ENCODE peak calls at places on chromosomes 6 and 20, in five cellular contexts. O, T, X, W and F are unnamed samples.

GRCh38 chr6:137363805-137364138 is 130.4 kb downstream of the OLIG3 start:
- DNase-seq in O (no peak), T (no peak), X (peak; percentile 12), W (no peak), F (peak; percentile 64)

GRCh38 chr20:24364464-24364863 is 105.0 kb upstream of the SYNDIG1 start:
- DNase-seq in O (no peak), T (no peak), X (no peak), W (no peak), F (no peak)

GRCh38 chr20:21433329-21433890 is 36.1 kb upstream of the NKX2-4 start:
- DNase-seq in O (peak; percentile 4), T (no peak), X (no peak), W (no peak), F (no peak)

GRCh38 chr20:438581-439469 is 23.5 kb downstream of the TBC1D20 start:
- DNase-seq in O (no peak), T (no peak), X (peak; percentile 28), W (no peak), F (peak; percentile 91)

GRCh38 chr20:59149678-59150504 is 13.7 kb upstream of the ZNF831 start:
- DNase-seq in O (peak; percentile 28), T (no peak), X (peak; percentile 39), W (no peak), F (no peak)

GRCh38 chr6:87697581-87698552 is 4.2 kb downstream of the AKIRIN2 start:
- DNase-seq in O (peak; percentile 35), T (no peak), X (peak; percentile 60), W (peak; percentile 63), F (no peak)

GRCh38 chr20:63942250-63943006 is 13.8 kb downstream of the UCKL1 start:
- DNase-seq in O (no peak), T (no peak), X (peak; percentile 82), W (no peak), F (no peak)

GRCh38 chr6:158347335-158347734 is 35.1 kb downstream of the TULP4 start:
- DNase-seq in O (no peak), T (no peak), X (no peak), W (no peak), F (no peak)

GRCh38 chr6:97630592-97630991 is 347.6 kb upstream of the MMS22L start:
- DNase-seq in O (no peak), T (no peak), X (no peak), W (no peak), F (no peak)

GRCh38 chr6:52164319-52165094 is 21.7 kb upstream of the IL17A start:
- DNase-seq in O (no peak), T (no peak), X (no peak), W (no peak), F (no peak)

DNA sequence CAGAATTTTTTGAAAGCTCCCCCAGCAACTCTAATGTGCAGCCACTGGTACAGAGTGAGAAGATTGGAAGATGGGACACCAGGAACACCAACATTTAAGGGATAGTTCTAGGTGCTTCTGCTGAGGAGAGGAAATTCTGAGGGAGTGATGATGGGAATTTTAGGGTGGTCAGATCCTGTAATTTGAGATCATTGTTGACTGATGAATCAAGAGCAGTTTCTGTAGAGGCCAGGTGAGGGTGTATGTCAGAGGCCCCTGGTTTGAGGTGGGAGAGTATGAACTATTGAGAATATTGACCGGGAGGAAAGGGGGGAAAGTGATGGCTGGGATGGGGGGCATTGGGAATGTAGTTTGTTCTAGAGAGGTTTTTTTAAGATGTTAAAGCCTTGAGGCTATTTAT is 47.2 kb downstream of the PTPRA start:
- DNase-seq in O (no peak), T (no peak), X (no peak), W (no peak), F (no peak)
- TF ChIP-seq EZH2phosphoT487 in O (no peak), T (no peak), X (no peak), W (no peak), F (no peak)

GRCh38 chr20:46182801-46183200 is 64.7 kb downstream of the CD40 start:
- DNase-seq in O (no peak), T (no peak), X (no peak), W (no peak), F (no peak)
- TF ChIP-seq CTCF in O (no peak), T (no peak), X (no peak), W (no peak), F (no peak)

GRCh38 chr6:119112856-119113530 is 34.5 kb upstream of the FAM184A start:
- DNase-seq in O (no peak), T (no peak), X (no peak), W (peak; percentile 9), F (no peak)

GRCh38 chr6:119109654-119110325 is 31.3 kb upstream of the FAM184A start:
- DNase-seq in O (no peak), T (no peak), X (no peak), W (no peak), F (peak; percentile 21)

GRCh38 chr6:119105262-119105661 is 26.8 kb upstream of the FAM184A start:
- DNase-seq in O (no peak), T (no peak), X (no peak), W (no peak), F (no peak)

GRCh38 chr6:119108076-119108475 is 29.6 kb upstream of the FAM184A start:
- DNase-seq in O (no peak), T (no peak), X (no peak), W (no peak), F (no peak)

DNA sequence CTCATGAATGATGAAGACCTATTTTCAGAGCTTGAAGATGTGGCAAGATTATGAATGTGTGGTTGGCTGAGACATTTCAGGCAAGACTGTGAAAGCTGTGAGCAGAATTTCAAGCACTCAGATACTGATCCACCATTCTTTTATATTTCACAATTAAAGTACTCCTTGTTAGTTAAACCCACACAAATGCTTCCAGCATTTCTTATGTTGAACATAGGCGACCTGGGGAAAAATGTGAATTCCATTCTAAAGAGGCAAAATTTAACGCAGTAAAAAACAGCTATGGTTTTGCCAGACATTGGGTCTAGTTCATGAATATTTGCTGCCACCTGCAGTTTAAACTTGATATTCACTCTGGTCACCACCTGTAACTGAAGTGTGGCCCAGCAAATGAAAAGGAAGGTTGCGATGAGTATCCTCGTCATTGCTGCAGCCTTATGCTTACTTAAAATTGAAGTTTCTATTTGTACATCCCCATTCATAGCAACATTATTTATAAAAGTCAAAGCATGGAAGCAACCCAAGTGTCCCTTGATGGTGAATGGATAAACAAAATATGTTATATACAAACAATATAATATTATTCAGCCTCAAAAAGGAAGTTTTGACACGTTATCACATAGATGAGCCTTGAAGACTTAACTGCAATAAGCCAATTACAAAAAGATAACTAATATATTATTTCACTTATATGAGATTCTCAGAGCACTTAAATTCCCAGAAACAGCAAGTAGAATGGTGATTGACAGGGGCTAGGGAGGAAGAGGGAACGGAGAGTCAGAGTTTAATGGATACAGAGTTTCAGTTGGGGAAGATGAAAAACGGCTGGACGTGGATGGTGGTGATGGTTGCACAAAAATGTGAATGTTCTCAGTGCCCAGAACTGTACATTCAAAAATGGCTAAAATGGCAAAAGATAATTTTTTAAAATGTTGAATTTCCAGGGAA is 32.4 kb upstream of the FAM184A start:
- DNase-seq in O (peak; percentile 71), T (peak; percentile 44), X (peak; percentile 54), W (peak; percentile 49), F (peak; percentile 71)
- H3K9me2 ChIP-seq in O (no peaks in the 10 kb centered on the region), T (no peaks in the 10 kb centered on the region), X (no peaks in the 10 kb centered on the region), W (no peaks in the 10 kb centered on the region), F (no peaks in the 10 kb centered on the region)

DNA sequence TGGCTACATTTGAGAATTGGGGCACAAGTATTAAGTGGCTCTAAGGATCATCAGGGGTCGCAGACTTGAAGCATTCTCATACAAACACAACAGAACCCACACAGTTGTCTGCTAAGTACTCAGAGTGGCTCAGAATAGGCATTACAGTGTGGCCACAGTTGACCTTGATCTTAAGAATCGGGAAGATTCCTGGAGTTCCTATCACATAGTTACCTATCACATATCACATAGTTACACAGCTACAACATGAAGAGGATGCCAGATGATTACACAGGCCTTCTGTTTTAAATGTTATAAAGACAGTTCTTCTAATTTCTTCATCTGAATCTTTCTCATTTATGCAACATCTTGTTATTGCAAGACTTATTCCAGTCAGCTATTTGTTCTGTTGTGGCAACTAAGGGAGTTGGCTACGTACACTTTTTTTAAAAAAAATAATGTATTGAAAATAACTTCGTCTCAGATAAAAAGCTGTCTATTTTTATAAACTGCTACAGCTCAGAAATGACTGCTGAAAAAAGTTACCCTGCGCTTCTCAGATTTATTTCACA is 129.0 kb downstream of the REV3L start:
- DNase-seq in O (no peak), T (no peak), X (no peak), W (no peak), F (no peak)
- TF ChIP-seq EZH2phosphoT487 in O (no peak), T (no peak), X (no peak), W (no peak), F (no peak)

GRCh38 chr20:33338465-33339258 is 55.6 kb downstream of the BPIFB1 start:
- DNase-seq in O (no peak), T (no peak), X (no peak), W (no peak), F (no peak)

GRCh38 chr20:33339515-33340058 is 56.6 kb downstream of the BPIFB1 start:
- DNase-seq in O (no peak), T (no peak), X (no peak), W (no peak), F (no peak)

GRCh38 chr20:33337531-33338165 is 54.6 kb downstream of the BPIFB1 start:
- DNase-seq in O (no peak), T (no peak), X (no peak), W (no peak), F (no peak)

GRCh38 chr20:33336375-33336774 is 53.4 kb downstream of the BPIFB1 start:
- DNase-seq in O (no peak), T (no peak), X (no peak), W (no peak), F (no peak)

GRCh38 chr20:33337119-33337518 is 54.1 kb downstream of the BPIFB1 start:
- DNase-seq in O (no peak), T (no peak), X (no peak), W (no peak), F (no peak)
- TF ChIP-seq CTCF in O (no peak), T (no peak), X (no peak), W (no peak), F (no peak)

GRCh38 chr6:44504321-44504761 is 116.8 kb downstream of the CDC5L start:
- DNase-seq in O (no peak), T (no peak), X (no peak), W (no peak), F (no peak)

GRCh38 chr6:44505751-44506150 is 118.2 kb downstream of the CDC5L start:
- DNase-seq in O (no peak), T (no peak), X (no peak), W (no peak), F (no peak)

GRCh38 chr6:44507014-44507413 is 119.5 kb downstream of the CDC5L start:
- DNase-seq in O (no peak), T (no peak), X (no peak), W (no peak), F (no peak)

GRCh38 chr6:44500074-44500473 is 112.6 kb downstream of the CDC5L start:
- DNase-seq in O (no peak), T (no peak), X (no peak), W (no peak), F (no peak)

DNA sequence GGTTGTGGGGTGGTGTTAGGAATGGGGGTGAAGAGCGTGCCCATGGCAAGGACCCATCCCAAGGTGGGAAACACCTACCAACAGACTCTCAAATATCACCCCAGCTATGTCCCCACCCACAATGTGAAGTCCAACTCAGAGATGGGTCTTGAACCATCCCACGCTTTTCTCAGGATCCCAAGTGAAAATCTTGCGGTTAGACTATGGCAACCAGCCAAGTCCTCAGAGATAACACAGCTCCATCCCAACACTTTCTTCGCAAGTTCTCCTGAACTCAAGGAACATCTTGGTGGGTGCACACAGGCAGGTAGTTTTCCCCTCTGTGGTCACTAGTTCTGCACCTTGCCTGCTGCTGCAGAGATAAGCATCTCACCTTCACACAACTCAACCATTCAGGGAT is 116.0 kb downstream of the CDC5L start:
- DNase-seq in O (no peak), T (no peak), X (no peak), W (no peak), F (no peak)
- H3K9me2 ChIP-seq in O (no peaks in the 10 kb centered on the region), T (no peaks in the 10 kb centered on the region), X (no peaks in the 10 kb centered on the region), W (no peaks in the 10 kb centered on the region), F (no peaks in the 10 kb centered on the region)